ENCODE peak calls at places on chromosome 1, in six cellular contexts. H is Peyer's patch, J is adrenal gland, P is body of pancreas, X is lower leg skin, U is tibial nerve. S is an unnamed sample.

GRCh38 chr1:8217011-8217711 is 100.8 kb upstream of the SLC45A1 start:
- DNase-seq in H (no peak), J (peak; percentile 54), P (peak; percentile 49), X (no peak), U (no peak), S (no peak)

GRCh38 chr1:172254521-172255222 is 165.8 kb upstream of the C1orf105 start:
- DNase-seq in H (no peak), J (no peak), P (no peak), X (no peak), U (no peak), S (no peak)

GRCh38 chr1:240611228-240611618 is 732 bp downstream of the GREM2 start:
- DNase-seq in H (no peak), J (no peak), P (no peak), X (no peak), U (no peak), S (no peak)

GRCh38 chr1:155175281-155175926 is 1.8 kb downstream of the TRIM46 start:
- DNase-seq in H (peak; percentile 13), J (no peak), P (no peak), X (no peak), U (no peak), S (no peak)

GRCh38 chr1:158972841-158973240 is 36.9 kb upstream of the IFI16 start:
- DNase-seq in H (no peak), J (no peak), P (no peak), X (no peak), U (no peak), S (peak; percentile 35)

GRCh38 chr1:152111515-152111968 is 3.7 kb downstream of the TCHH start:
- DNase-seq in H (no peak), J (no peak), P (peak; percentile 10), X (no peak), U (no peak), S (no peak)

GRCh38 chr1:16372535-16373340 is 5.7 kb downstream of the SZRD1 start:
- DNase-seq in H (no peak), J (no peak), P (no peak), X (no peak), U (no peak), S (peak; percentile 5)

GRCh38 chr1:243336163-243336562 is 80.3 kb downstream of the SDCCAG8 start:
- DNase-seq in H (no peak), J (no peak), P (no peak), X (no peak), U (no peak), S (no peak)

GRCh38 chr1:101259744-101260148 is 22.9 kb downstream of the S1PR1 start:
- DNase-seq in H (no peak), J (no peak), P (no peak), X (no peak), U (no peak), S (no peak)

GRCh38 chr1:117060441-117061317 is 553 bp downstream of the TTF2 start:
- DNase-seq in H (peak; percentile 24), J (no peak), P (peak; percentile 48), X (peak; percentile 30), U (no peak), S (peak; percentile 76)

GRCh38 chr1:30762152-30762930 is 4.8 kb upstream of the LAPTM5 start:
- DNase-seq in H (no peak), J (no peak), P (no peak), X (no peak), U (no peak), S (no peak)

GRCh38 chr1:62436039-62436465 is 797 bp upstream of the USP1 start:
- DNase-seq in H (peak; percentile 96), J (no peak), P (peak; percentile 93), X (no peak), U (no peak), S (no peak)
- TF ChIP-seq POLR2A in H (peak; percentile 94), J (peak; percentile 89), P (peak; percentile 97), X (no peak), U (peak; percentile 91), S (peak; percentile 97)

GRCh38 chr1:94061513-94062443 is 59.2 kb downstream of the ABCA4 start:
- DNase-seq in H (peak; percentile 36), J (peak; percentile 79), P (peak; percentile 79), X (peak; percentile 71), U (peak; percentile 86), S (peak; percentile 74)
- TF ChIP-seq POLR2A in H (no peak), J (no peak), P (no peak), X (no peak), U (no peak), S (no peak)

DNA sequence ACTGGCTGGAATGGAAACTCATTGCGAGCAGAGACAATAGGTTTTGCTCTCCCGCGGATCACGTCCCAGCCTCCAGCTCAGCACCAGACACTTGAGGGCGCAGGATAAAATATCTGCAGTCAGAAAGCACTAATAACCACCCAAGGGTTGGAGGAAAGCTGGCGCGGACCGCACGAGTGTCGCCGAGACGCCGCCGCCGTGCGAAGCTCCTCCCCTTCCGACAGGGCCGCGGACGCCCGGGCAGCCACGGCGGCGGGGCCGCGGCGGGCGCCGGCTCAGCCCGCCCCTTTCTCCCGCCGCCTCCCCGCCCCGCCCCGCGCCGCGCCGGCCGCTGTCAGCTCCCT is at the start of gene CMPK1:
- DNase-seq in H (peak; percentile 81), J (peak; percentile 82), P (peak; percentile 86), X (peak; percentile 84), U (peak; percentile 62), S (peak; percentile 92)
- TF ChIP-seq POLR2A in H (no peak), J (no peak), P (peak; percentile 77), X (no peak), U (no peak), S (peak; percentile 88)

GRCh38 chr1:1080951-1081310 is 6.8 kb upstream of the RNF223 start:
- DNase-seq in H (no peak), J (no peak), P (peak; percentile 11), X (no peak), U (no peak), S (no peak)

GRCh38 chr1:1082239-1083180 is 8.4 kb upstream of the RNF223 start:
- DNase-seq in H (no peak), J (no peak), P (peak; percentile 9), X (no peak), U (no peak), S (no peak)

GRCh38 chr1:1081311-1082238 is 7.5 kb upstream of the RNF223 start:
- DNase-seq in H (no peak), J (peak; percentile 19), P (peak; percentile 12), X (no peak), U (no peak), S (no peak)

GRCh38 chr1:1080122-1080753 is 6.1 kb upstream of the RNF223 start:
- DNase-seq in H (no peak), J (peak; percentile 59), P (peak; percentile 70), X (no peak), U (no peak), S (peak; percentile 86)

DNA sequence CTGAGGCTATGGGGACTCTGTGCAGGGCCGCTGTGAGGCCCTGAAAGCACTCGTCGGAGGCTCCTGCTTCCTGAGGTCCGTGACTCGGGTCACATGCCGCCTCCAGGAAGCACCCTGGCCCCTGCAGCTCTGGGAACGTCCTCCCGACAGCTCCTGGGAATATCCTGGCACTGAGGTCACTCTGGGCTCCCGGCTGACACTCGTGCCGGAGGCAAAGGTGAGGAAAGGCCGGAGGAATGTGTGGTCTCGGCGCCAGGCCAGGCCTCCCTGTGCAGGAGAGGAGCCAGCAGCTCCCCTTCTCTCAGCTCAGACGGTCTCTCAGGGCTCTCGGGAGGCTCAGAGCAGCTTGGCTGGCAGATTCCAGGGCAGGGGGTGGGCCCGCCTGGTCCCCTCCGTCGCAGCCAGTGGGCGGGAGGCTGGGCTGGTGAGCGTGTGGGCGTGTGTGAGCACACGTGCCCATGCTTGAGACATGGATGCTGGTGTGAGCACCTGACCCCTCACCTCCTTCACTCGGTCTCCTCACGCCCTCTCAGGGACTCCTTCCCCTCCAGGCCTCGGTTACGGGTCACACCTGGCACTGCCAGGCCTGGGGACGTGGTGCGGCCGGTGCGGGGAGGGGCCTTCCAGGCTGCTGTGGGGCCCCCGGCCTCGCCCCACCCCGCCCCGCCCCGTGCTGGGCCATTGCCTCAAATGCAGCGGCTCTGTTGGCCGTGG is 5.5 kb upstream of the RNF223 start:
- DNase-seq in H (no peak), J (peak; percentile 68), P (peak; percentile 92), X (no peak), U (no peak), S (peak; percentile 80)
- TF ChIP-seq POLR2A in H (no peak), J (no peak), P (peak; percentile 53), X (no peak), U (no peak), S (peak; percentile 51)

GRCh38 chr1:62436466-62437272 is at the start of gene USP1:
- DNase-seq in H (peak; percentile 97), J (peak; percentile 99), P (peak; percentile 92), X (peak; percentile 99), U (peak; percentile 98), S (peak; percentile 96)
- TF ChIP-seq POLR2A in H (no peak), J (peak; percentile 12), P (peak; percentile 39), X (no peak), U (peak; percentile 71), S (peak; percentile 85)

GRCh38 chr1:146007048-146007784 is 10.8 kb upstream of the TXNIP start:
- DNase-seq in H (peak; percentile 79), J (peak; percentile 85), P (peak; percentile 82), X (peak; percentile 88), U (peak; percentile 91), S (peak; percentile 93)
- TF ChIP-seq POLR2A in H (peak; percentile 33), J (peak; percentile 52), P (peak; percentile 66), X (no peak), U (peak; percentile 92), S (peak; percentile 47)

DNA sequence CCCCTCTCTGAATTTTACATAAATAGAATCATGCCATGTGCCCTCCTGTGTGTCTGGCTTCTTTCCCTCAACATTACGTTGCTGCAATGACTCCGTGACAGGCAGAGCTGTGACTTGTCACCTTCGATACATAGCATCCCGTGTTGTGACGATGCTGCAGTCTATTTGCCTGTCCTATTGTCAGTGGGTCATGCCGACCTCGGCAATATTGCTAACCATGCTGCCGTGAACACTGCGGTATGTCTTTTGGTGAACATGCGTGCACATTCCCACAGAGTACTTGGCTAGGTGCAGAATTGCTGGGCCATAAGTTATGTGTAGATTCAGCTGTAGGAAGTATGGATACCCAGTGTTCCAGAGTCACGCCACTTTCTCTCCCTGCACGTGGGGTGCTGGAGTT is 36.3 kb upstream of the TTC34 start:
- DNase-seq in H (no peak), J (no peak), P (no peak), X (no peak), U (no peak), S (no peak)
- TF ChIP-seq POLR2A in H (no peak), J (no peak), P (no peak), X (no peak), U (no peak), S (no peak)